ENCODE peak calls at places on chromosomes 12 and 14, in five cellular contexts. One of them, this sample, is unnamed.

GRCh38 chr14:75720828-75721227 is 59.8 kb downstream of the TTLL5 start:
- DNase-seq in cardiac muscle cell: peak; percentile 91
- DNase-seq in stomach: peak; percentile 87
- DNase-seq in dorsolateral prefrontal cortex: peak; percentile 85
- DNase-seq in transverse colon: no peak
- DNase-seq in this sample: peak; percentile 75

GRCh38 chr12:112841891-112842290 is 50.3 kb downstream of the RPH3A start:
- DNase-seq in cardiac muscle cell: peak; percentile 18
- DNase-seq in stomach: no peak
- DNase-seq in dorsolateral prefrontal cortex: no peak
- DNase-seq in transverse colon: no peak
- DNase-seq in this sample: no peak

GRCh38 chr14:61460853-61461611 is 139.7 kb downstream of the PRKCH start:
- DNase-seq in cardiac muscle cell: peak; percentile 62
- DNase-seq in stomach: no peak
- DNase-seq in dorsolateral prefrontal cortex: no peak
- DNase-seq in transverse colon: no peak
- DNase-seq in this sample: no peak

GRCh38 chr14:35317820-35318219 is 25.6 kb downstream of the PSMA6 start:
- DNase-seq in cardiac muscle cell: no peak
- DNase-seq in stomach: no peak
- DNase-seq in dorsolateral prefrontal cortex: no peak
- DNase-seq in transverse colon: no peak
- DNase-seq in this sample: no peak

GRCh38 chr14:99820702-99821331 is 27.6 kb downstream of the EML1 start:
- DNase-seq in cardiac muscle cell: no peak
- DNase-seq in stomach: no peak
- DNase-seq in dorsolateral prefrontal cortex: no peak
- DNase-seq in transverse colon: no peak
- DNase-seq in this sample: no peak

GRCh38 chr12:44874981-44875416 is 1.1 kb downstream of the NELL2 start:
- DNase-seq in cardiac muscle cell: no peak
- DNase-seq in stomach: no peak
- DNase-seq in dorsolateral prefrontal cortex: no peak
- DNase-seq in transverse colon: no peak
- DNase-seq in this sample: no peak

GRCh38 chr12:26297386-26298070 is 102.2 kb downstream of the SSPN start:
- DNase-seq in cardiac muscle cell: peak; percentile 39
- DNase-seq in stomach: no peak
- DNase-seq in dorsolateral prefrontal cortex: no peak
- DNase-seq in transverse colon: no peak
- DNase-seq in this sample: no peak

GRCh38 chr12:113149361-113150150 is at the start of gene CFAP73:
- DNase-seq in cardiac muscle cell: peak; percentile 96
- DNase-seq in stomach: peak; percentile 72
- DNase-seq in dorsolateral prefrontal cortex: peak; percentile 61
- DNase-seq in transverse colon: peak; percentile 71
- DNase-seq in this sample: peak; percentile 65

GRCh38 chr14:45426685-45427282 is 173.8 kb upstream of the MIS18BP1 start:
- DNase-seq in cardiac muscle cell: peak; percentile 47
- DNase-seq in stomach: no peak
- DNase-seq in dorsolateral prefrontal cortex: no peak
- DNase-seq in transverse colon: no peak
- DNase-seq in this sample: no peak

GRCh38 chr12:6768385-6769002 is 2.3 kb downstream of the PTMS start:
- DNase-seq in cardiac muscle cell: no peak
- DNase-seq in stomach: no peak
- DNase-seq in dorsolateral prefrontal cortex: no peak
- DNase-seq in transverse colon: no peak
- DNase-seq in this sample: no peak

GRCh38 chr12:70849265-70849960 is 71.1 kb downstream of the PTPRR start:
- DNase-seq in cardiac muscle cell: peak; percentile 90
- DNase-seq in stomach: no peak
- DNase-seq in dorsolateral prefrontal cortex: no peak
- DNase-seq in transverse colon: no peak
- DNase-seq in this sample: no peak

GRCh38 chr14:72774141-72774540 is 119.8 kb downstream of the DPF3 start:
- DNase-seq in cardiac muscle cell: no peak
- DNase-seq in stomach: no peak
- DNase-seq in dorsolateral prefrontal cortex: no peak
- DNase-seq in transverse colon: no peak
- DNase-seq in this sample: no peak

GRCh38 chr12:69466867-69467266 is 3.3 kb upstream of the FRS2 start:
- DNase-seq in cardiac muscle cell: no peak
- DNase-seq in stomach: no peak
- DNase-seq in dorsolateral prefrontal cortex: no peak
- DNase-seq in transverse colon: no peak
- DNase-seq in this sample: no peak

GRCh38 chr12:49189731-49190314 is 943 bp upstream of the TUBA1A start:
- DNase-seq in cardiac muscle cell: no peak
- DNase-seq in stomach: no peak
- DNase-seq in dorsolateral prefrontal cortex: no peak
- DNase-seq in transverse colon: no peak
- DNase-seq in this sample: no peak

GRCh38 chr14:50666772-50667490 is 1.2 kb downstream of the SAV1 start:
- DNase-seq in cardiac muscle cell: peak; percentile 80
- DNase-seq in stomach: peak; percentile 50
- DNase-seq in dorsolateral prefrontal cortex: no peak
- DNase-seq in transverse colon: peak; percentile 56
- DNase-seq in this sample: peak; percentile 62

GRCh38 chr12:94725375-94726168 is 75.2 kb upstream of the TMCC3 start:
- DNase-seq in cardiac muscle cell: peak; percentile 82
- DNase-seq in stomach: peak; percentile 51
- DNase-seq in dorsolateral prefrontal cortex: no peak
- DNase-seq in transverse colon: peak; percentile 23
- DNase-seq in this sample: no peak

GRCh38 chr12:2891240-2892053 is 756 bp downstream of the TULP3 start:
- DNase-seq in cardiac muscle cell: peak; percentile 71
- DNase-seq in stomach: peak; percentile 47
- DNase-seq in dorsolateral prefrontal cortex: peak; percentile 51
- DNase-seq in transverse colon: peak; percentile 51
- DNase-seq in this sample: peak; percentile 54

GRCh38 chr12:31600764-31601163 is 9.8 kb upstream of the DENND5B start:
- DNase-seq in cardiac muscle cell: no peak
- DNase-seq in stomach: no peak
- DNase-seq in dorsolateral prefrontal cortex: no peak
- DNase-seq in transverse colon: no peak
- DNase-seq in this sample: no peak

GRCh38 chr12:28563926-28564325 is 373.7 kb downstream of the CCDC91 start:
- DNase-seq in cardiac muscle cell: peak; percentile 70
- DNase-seq in stomach: no peak
- DNase-seq in dorsolateral prefrontal cortex: no peak
- DNase-seq in transverse colon: no peak
- DNase-seq in this sample: no peak

GRCh38 chr12:49198431-49199155 is 9.7 kb upstream of the TUBA1A start:
- DNase-seq in cardiac muscle cell: peak; percentile 89
- DNase-seq in stomach: no peak
- DNase-seq in dorsolateral prefrontal cortex: peak; percentile 88
- DNase-seq in transverse colon: no peak
- DNase-seq in this sample: no peak

GRCh38 chr12:116142936-116143882 is 134.3 kb downstream of the MED13L start:
- DNase-seq in cardiac muscle cell: peak; percentile 68
- DNase-seq in stomach: no peak
- DNase-seq in dorsolateral prefrontal cortex: no peak
- DNase-seq in transverse colon: no peak
- DNase-seq in this sample: no peak

GRCh38 chr12:112992541-112993398 is 14.5 kb downstream of the OAS2 start:
- DNase-seq in cardiac muscle cell: peak; percentile 82
- DNase-seq in stomach: peak; percentile 53
- DNase-seq in dorsolateral prefrontal cortex: no peak
- DNase-seq in transverse colon: peak; percentile 54
- DNase-seq in this sample: no peak

GRCh38 chr12:24728366-24728765 is 220.5 kb downstream of the BCAT1 start:
- DNase-seq in cardiac muscle cell: peak; percentile 62
- DNase-seq in stomach: no peak
- DNase-seq in dorsolateral prefrontal cortex: no peak
- DNase-seq in transverse colon: no peak
- DNase-seq in this sample: no peak
- TF ChIP-seq CTCF in cardiac muscle cell: peak; percentile 65
- TF ChIP-seq CTCF in stomach: no peak
- TF ChIP-seq CTCF in dorsolateral prefrontal cortex: peak; percentile 65
- TF ChIP-seq CTCF in transverse colon: no peak
- TF ChIP-seq CTCF in this sample: no peak

GRCh38 chr14:53934778-53935414 is 21.7 kb downstream of the BMP4 start:
- DNase-seq in cardiac muscle cell: no peak
- DNase-seq in stomach: no peak
- DNase-seq in dorsolateral prefrontal cortex: no peak
- DNase-seq in transverse colon: no peak
- DNase-seq in this sample: no peak

GRCh38 chr14:53925201-53925766 is 31.3 kb downstream of the BMP4 start:
- DNase-seq in cardiac muscle cell: peak; percentile 5
- DNase-seq in stomach: no peak
- DNase-seq in dorsolateral prefrontal cortex: no peak
- DNase-seq in transverse colon: no peak
- DNase-seq in this sample: no peak

GRCh38 chr14:53927171-53927570 is 29.5 kb downstream of the BMP4 start:
- DNase-seq in cardiac muscle cell: peak; percentile 50
- DNase-seq in stomach: no peak
- DNase-seq in dorsolateral prefrontal cortex: no peak
- DNase-seq in transverse colon: no peak
- DNase-seq in this sample: no peak

GRCh38 chr14:53932966-53933365 is 23.7 kb downstream of the BMP4 start:
- DNase-seq in cardiac muscle cell: no peak
- DNase-seq in stomach: no peak
- DNase-seq in dorsolateral prefrontal cortex: no peak
- DNase-seq in transverse colon: no peak
- DNase-seq in this sample: no peak

DNA sequence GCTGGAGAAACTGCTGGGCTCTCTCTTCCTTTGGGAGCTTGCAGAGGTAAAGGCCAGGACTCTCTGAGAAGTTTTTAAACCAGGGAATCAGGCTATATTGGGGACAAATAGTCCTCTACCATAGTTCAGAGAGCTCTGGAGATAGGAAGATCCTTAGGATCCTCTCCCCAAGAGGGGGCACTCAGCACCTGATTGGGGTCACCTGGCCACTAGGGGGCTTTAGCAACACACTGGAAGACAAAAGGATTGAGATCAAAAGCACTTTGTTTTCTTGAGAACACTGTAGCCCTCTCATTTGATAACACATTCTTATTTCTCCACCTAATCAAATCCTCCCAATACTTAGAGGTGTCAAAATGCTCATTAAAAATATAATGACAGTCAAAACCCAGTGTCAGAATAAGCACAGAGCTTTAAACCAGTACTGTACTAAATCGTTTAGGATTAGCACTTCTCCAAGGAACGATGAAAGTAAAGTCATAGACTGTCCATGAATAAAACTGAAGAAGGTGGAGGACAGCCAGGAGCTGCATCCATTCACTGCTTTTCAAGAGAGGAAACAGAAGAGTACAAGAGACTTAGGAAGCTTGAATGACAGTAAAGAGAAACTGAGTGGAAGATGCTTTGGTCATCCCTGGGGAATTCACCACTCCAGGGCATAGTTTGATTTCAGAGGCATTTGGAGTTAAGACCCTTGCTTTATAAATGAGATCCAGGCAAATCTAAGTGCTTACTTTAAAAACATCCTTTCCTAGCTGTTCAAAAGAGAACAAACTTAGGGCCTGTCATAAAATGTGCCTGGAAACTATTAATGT is 26.5 kb downstream of the BMP4 start:
- DNase-seq in cardiac muscle cell: no peak
- DNase-seq in stomach: no peak
- DNase-seq in dorsolateral prefrontal cortex: no peak
- DNase-seq in transverse colon: peak; percentile 25
- DNase-seq in this sample: no peak
- TF ChIP-seq CTCF in cardiac muscle cell: peak; percentile 37
- TF ChIP-seq CTCF in stomach: no peak
- TF ChIP-seq CTCF in dorsolateral prefrontal cortex: no peak
- TF ChIP-seq CTCF in transverse colon: peak; percentile 32
- TF ChIP-seq CTCF in this sample: no peak

DNA sequence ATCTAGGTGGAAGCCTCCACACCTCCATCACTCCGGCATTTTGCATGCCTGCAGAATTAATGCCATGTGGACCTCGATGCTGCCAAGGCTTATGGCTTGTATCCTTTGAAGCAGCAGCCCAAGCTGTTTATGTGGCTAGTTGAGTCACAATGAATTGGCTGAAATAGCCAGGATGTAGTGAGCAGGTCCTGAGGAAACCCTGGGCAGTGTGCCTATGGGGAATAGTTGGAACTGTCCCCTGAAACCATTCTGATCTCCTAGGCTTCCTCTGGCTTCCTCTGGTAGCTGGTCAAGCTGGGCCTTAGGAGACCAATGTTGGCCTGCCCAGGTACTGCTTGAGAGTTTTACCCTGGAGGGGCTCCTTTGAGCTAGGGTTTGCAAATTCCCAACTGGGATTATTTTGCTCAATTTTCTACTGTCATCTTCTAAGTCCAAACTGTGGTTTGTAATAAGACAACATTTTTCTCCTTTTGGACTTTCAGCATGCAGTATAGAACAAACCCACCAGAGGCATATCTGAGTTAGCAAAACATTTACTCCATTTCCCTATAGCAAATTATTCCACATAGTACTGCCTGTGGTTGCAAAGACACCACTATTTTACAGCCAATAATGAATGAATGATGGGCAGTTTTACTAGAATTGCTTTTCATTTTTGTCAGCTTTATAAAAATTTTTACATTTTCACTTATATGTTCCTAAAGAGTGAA is 85.1 kb upstream of the AMIGO2 start:
- DNase-seq in cardiac muscle cell: peak; percentile 37
- DNase-seq in stomach: no peak
- DNase-seq in dorsolateral prefrontal cortex: no peak
- DNase-seq in transverse colon: no peak
- DNase-seq in this sample: no peak
- TF ChIP-seq CTCF in cardiac muscle cell: peak; percentile 32
- TF ChIP-seq CTCF in stomach: no peak
- TF ChIP-seq CTCF in dorsolateral prefrontal cortex: no peak
- TF ChIP-seq CTCF in transverse colon: no peak
- TF ChIP-seq CTCF in this sample: no peak

GRCh38 chr12:52084491-52085231 is 5.2 kb downstream of the SMIM41 start:
- DNase-seq in cardiac muscle cell: no peak
- DNase-seq in stomach: no peak
- DNase-seq in dorsolateral prefrontal cortex: no peak
- DNase-seq in transverse colon: no peak
- DNase-seq in this sample: no peak

GRCh38 chr12:52082668-52082987 is 3.1 kb downstream of the SMIM41 start:
- DNase-seq in cardiac muscle cell: no peak
- DNase-seq in stomach: no peak
- DNase-seq in dorsolateral prefrontal cortex: no peak
- DNase-seq in transverse colon: no peak
- DNase-seq in this sample: no peak

GRCh38 chr12:52082026-52082667 is 2.6 kb downstream of the SMIM41 start:
- DNase-seq in cardiac muscle cell: peak; percentile 52
- DNase-seq in stomach: no peak
- DNase-seq in dorsolateral prefrontal cortex: no peak
- DNase-seq in transverse colon: no peak
- DNase-seq in this sample: no peak

GRCh38 chr12:52082988-52083637 is 3.6 kb downstream of the SMIM41 start:
- DNase-seq in cardiac muscle cell: peak; percentile 62
- DNase-seq in stomach: peak; percentile 61
- DNase-seq in dorsolateral prefrontal cortex: peak; percentile 60
- DNase-seq in transverse colon: peak; percentile 68
- DNase-seq in this sample: no peak

DNA sequence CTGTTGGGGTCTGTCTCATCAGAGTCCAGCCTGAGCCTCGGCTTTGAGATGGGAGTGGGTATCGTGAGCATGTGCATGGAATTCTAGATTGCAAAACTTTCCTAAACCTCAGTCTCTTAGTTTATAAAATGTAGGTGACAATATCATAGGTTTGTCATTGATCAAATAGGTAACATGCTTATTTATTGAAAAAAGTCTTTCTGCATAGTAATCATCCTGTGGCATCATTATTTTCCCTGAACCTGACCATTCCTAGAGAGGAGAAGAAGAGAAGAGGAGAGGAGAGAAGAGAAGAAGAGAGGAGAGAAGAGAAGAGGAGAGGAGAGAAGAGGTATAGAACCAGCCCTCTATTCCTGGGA is 4.1 kb downstream of the SMIM41 start:
- DNase-seq in cardiac muscle cell: no peak
- DNase-seq in stomach: no peak
- DNase-seq in dorsolateral prefrontal cortex: no peak
- DNase-seq in transverse colon: no peak
- DNase-seq in this sample: no peak
- TF ChIP-seq CTCF in cardiac muscle cell: no peak
- TF ChIP-seq CTCF in stomach: no peak
- TF ChIP-seq CTCF in dorsolateral prefrontal cortex: no peak
- TF ChIP-seq CTCF in transverse colon: no peak
- TF ChIP-seq CTCF in this sample: no peak